ENCODE peak calls at places on chromosomes 4 and X, in four cellular contexts. B, G, L and K are unnamed samples.

GRCh38 chr4:6647582-6648230 is 7.2 kb downstream of the MRFAP1 start:
- DNase-seq in B (no peak), G (peak), L (no peak), K (no peak)

GRCh38 chr4:5878359-5878758 is 14.5 kb downstream of the CRMP1 start:
- DNase-seq in B (no peak), G (no peak), L (no peak), K (no peak)

GRCh38 chr4:180973894-180974293 is 1269.3 kb upstream of the TENM3 start:
- DNase-seq in B (no peak), G (no peak), L (no peak), K (no peak)

GRCh38 chrX:45077748-45078424 is 122.8 kb downstream of the DIPK2B start:
- DNase-seq in B (no peak), G (no peak), L (no peak), K (no peak)

GRCh38 chr4:54090804-54091623 is 8.9 kb upstream of the GSX2 start:
- DNase-seq in B (no peak), G (peak), L (peak), K (peak)

GRCh38 chr4:11615601-11616000 is 186.9 kb upstream of the HS3ST1 start:
- DNase-seq in B (no peak), G (no peak), L (no peak), K (no peak)

GRCh38 chr4:72326692-72327632 is 242.1 kb downstream of the ADAMTS3 start:
- DNase-seq in B (no peak), G (peak), L (peak), K (no peak)

GRCh38 chr4:166144607-166145006 is 271.6 kb downstream of the TLL1 start:
- DNase-seq in B (no peak), G (no peak), L (no peak), K (no peak)

GRCh38 chr4:102439835-102440234 is 61.3 kb upstream of the NFKB1 start:
- DNase-seq in B (no peak), G (peak), L (peak), K (peak)

GRCh38 chr4:71732706-71733105 is 51.2 kb downstream of the GC start:
- DNase-seq in B (no peak), G (peak), L (peak), K (peak)

GRCh38 chrX:115266300-115266699 is 23.2 kb upstream of the LUZP4 start:
- DNase-seq in B (no peak), G (no peak), L (no peak), K (no peak)

GRCh38 chrX:115264009-115264408 is 25.5 kb upstream of the LUZP4 start:
- DNase-seq in B (no peak), G (no peak), L (peak), K (no peak)

GRCh38 chrX:115268421-115268820 is 21.1 kb upstream of the LUZP4 start:
- DNase-seq in B (no peak), G (no peak), L (no peak), K (peak)
- TF ChIP-seq FOXJ3 in B (no peak), G (no peak), L (no peak), K (no peak)

DNA sequence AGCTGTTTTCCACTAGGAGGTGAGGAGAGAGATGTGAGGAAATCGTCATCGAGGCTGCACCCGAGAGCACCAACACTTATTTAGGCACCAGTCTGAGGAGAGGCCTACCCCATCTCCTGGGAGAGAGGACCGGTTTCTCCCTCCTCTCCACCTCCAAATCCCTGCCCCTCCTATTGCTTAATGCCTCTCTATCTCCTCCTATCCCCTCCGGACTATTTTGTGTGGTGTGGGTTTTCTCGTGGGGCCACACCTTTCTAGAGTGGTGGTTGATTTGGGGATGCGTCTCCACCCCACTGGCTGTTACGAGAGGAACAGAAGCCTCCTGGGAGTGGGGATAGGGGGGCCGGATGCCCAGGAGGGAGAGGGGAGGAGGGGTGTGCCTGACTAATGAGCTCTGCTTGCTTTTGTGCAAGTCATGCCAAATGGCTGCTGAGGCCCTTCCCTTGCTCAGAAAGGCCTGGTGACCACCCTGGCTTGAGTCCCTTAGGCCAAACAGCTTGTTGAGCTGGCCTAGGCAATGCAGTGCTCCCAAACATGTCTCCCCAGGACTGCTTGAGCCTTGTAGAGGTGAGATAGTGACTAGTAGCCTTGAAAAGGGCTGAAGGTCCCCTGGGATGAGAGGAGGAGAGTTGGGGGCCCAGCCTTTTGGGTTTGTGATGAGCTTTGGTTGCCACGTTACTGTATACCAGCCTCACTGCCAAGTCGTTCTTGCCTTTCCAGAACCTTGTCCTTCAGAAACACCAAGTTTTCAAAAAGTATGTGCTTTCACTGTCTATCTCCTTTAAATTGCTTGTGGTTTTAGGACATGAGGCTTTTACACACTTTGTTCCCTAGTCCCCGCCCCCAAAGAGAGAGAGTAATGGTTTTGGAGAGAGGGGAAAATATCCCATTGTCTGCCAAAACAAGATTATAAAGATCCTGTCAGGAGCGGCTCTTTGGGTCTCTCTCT is 1.2 kb downstream of the MSN start:
- DNase-seq in B (peak), G (no peak), L (peak), K (peak)
- TF ChIP-seq FOXJ3 in B (no peak), G (no peak), L (no peak), K (no peak)

GRCh38 chr4:40702137-40702799 is 47.5 kb upstream of the NSUN7 start:
- DNase-seq in B (no peak), G (no peak), L (no peak), K (no peak)

GRCh38 chr4:40704073-40704472 is 45.7 kb upstream of the NSUN7 start:
- DNase-seq in B (no peak), G (no peak), L (no peak), K (no peak)

GRCh38 chr4:40698733-40699132 is 51.0 kb upstream of the NSUN7 start:
- DNase-seq in B (no peak), G (no peak), L (no peak), K (no peak)

GRCh38 chr4:40699648-40700047 is 50.1 kb upstream of the NSUN7 start:
- DNase-seq in B (no peak), G (no peak), L (no peak), K (no peak)

DNA sequence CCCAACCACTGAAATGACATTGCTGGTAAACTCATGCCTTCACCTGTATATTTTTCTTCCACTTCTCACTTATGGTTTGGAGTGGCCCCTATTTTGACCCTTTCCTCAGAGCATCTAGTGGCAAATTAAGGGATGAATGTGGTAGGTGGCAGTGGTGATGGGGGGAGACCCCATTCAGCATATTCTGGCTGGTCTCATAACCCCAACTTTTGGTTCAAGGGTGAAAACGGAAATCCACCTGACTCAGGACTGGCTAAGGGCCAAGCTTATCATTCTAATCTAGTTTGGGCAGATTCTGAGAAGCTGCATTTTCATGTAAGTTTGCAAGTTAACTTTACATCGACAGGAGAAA is 47.0 kb upstream of the NSUN7 start:
- DNase-seq in B (no peak), G (no peak), L (no peak), K (no peak)
- TF ChIP-seq FOXJ3 in B (no peak), G (no peak), L (no peak), K (no peak)

GRCh38 chr4:66750273-66750672 is 795.0 kb downstream of the CENPC start:
- DNase-seq in B (no peak), G (no peak), L (no peak), K (no peak)
- TF ChIP-seq FOXJ3 in B (no peak), G (no peak), L (no peak), K (no peak)

GRCh38 chrX:154349979-154350378 is 24.5 kb downstream of the FLNA start:
- DNase-seq in B (no peak), G (no peak), L (no peak), K (no peak)
- TF ChIP-seq FOXJ3 in B (no peak), G (no peak), L (no peak), K (no peak)